ENCODE peak calls at places on chromosomes 13 and 19, in four cellular contexts. One of them, this sample, is unnamed.

GRCh38 chr13:91904597-91904996 is 506.2 kb downstream of the GPC5 start:
- DNase-seq in body of pancreas: no peak
- DNase-seq in GM12878: peak; percentile 16
- DNase-seq in A549: no peak
- DNase-seq in this sample: no peak

GRCh38 chr19:44684892-44685847 is 13.8 kb upstream of the CEACAM16 start:
- DNase-seq in body of pancreas: peak; percentile 46
- DNase-seq in GM12878: no peak
- DNase-seq in A549: peak; percentile 95
- DNase-seq in this sample: no peak

GRCh38 chr13:51267581-51267980 is 45.4 kb downstream of the FAM124A start:
- DNase-seq in body of pancreas: no peak
- DNase-seq in GM12878: no peak
- DNase-seq in A549: no peak
- DNase-seq in this sample: no peak

GRCh38 chr13:67632590-67632989 is 402.5 kb upstream of the PCDH9 start:
- DNase-seq in GM12878: no peak
- DNase-seq in body of pancreas: no peak
- DNase-seq in A549: no peak
- DNase-seq in this sample: no peak

GRCh38 chr19:23002690-23003422 is at the start of gene ZNF728:
- DNase-seq in GM12878: no peak
- DNase-seq in A549: no peak
- DNase-seq in body of pancreas: peak; percentile 46
- DNase-seq in this sample: no peak

GRCh38 chr13:99585609-99586008 is 84.3 kb downstream of the TM9SF2 start:
- DNase-seq in body of pancreas: no peak
- DNase-seq in GM12878: no peak
- DNase-seq in A549: no peak
- DNase-seq in this sample: no peak

GRCh38 chr19:8221161-8221560 is 12.0 kb downstream of the CERS4 start:
- DNase-seq in body of pancreas: no peak
- DNase-seq in GM12878: no peak
- DNase-seq in A549: no peak
- DNase-seq in this sample: no peak

GRCh38 chr13:95636853-95637252 is 7.7 kb downstream of the DZIP1 start:
- DNase-seq in GM12878: no peak
- DNase-seq in A549: no peak
- DNase-seq in body of pancreas: no peak
- DNase-seq in this sample: no peak

GRCh38 chr13:25659091-25659502 is 287.3 kb downstream of the ATP8A2 start:
- DNase-seq in body of pancreas: no peak
- DNase-seq in GM12878: no peak
- DNase-seq in A549: no peak
- DNase-seq in this sample: no peak

GRCh38 chr19:6906559-6906958 is 19.2 kb downstream of the ADGRE1 start:
- DNase-seq in body of pancreas: no peak
- DNase-seq in GM12878: no peak
- DNase-seq in A549: no peak
- DNase-seq in this sample: no peak

GRCh38 chr13:95420501-95420900 is 119.2 kb upstream of the ABCC4 start:
- DNase-seq in GM12878: no peak
- DNase-seq in A549: no peak
- DNase-seq in body of pancreas: no peak
- DNase-seq in this sample: no peak

GRCh38 chr19:30287259-30287658 is 84.9 kb upstream of the ZNF536 start:
- DNase-seq in body of pancreas: no peak
- DNase-seq in GM12878: no peak
- DNase-seq in A549: no peak
- DNase-seq in this sample: no peak

GRCh38 chr19:46124638-46125115 is at the start of gene IGFL3:
- DNase-seq in A549: no peak
- DNase-seq in GM12878: no peak
- DNase-seq in body of pancreas: no peak
- DNase-seq in this sample: no peak

GRCh38 chr19:51108805-51109146 is 567 bp upstream of the CTU1 start:
- DNase-seq in A549: no peak
- DNase-seq in GM12878: no peak
- DNase-seq in body of pancreas: no peak
- DNase-seq in this sample: no peak

GRCh38 chr19:51111606-51112005 is 3.4 kb upstream of the CTU1 start:
- DNase-seq in GM12878: no peak
- DNase-seq in A549: peak; percentile 64
- DNase-seq in body of pancreas: no peak
- DNase-seq in this sample: no peak

GRCh38 chr19:51110666-51110971 is 2.4 kb upstream of the CTU1 start:
- DNase-seq in GM12878: no peak
- DNase-seq in body of pancreas: no peak
- DNase-seq in A549: no peak
- DNase-seq in this sample: no peak

GRCh38 chr19:51107406-51108065 is 673 bp downstream of the CTU1 start:
- DNase-seq in GM12878: no peak
- DNase-seq in A549: peak; percentile 41
- DNase-seq in body of pancreas: no peak
- DNase-seq in this sample: no peak

DNA sequence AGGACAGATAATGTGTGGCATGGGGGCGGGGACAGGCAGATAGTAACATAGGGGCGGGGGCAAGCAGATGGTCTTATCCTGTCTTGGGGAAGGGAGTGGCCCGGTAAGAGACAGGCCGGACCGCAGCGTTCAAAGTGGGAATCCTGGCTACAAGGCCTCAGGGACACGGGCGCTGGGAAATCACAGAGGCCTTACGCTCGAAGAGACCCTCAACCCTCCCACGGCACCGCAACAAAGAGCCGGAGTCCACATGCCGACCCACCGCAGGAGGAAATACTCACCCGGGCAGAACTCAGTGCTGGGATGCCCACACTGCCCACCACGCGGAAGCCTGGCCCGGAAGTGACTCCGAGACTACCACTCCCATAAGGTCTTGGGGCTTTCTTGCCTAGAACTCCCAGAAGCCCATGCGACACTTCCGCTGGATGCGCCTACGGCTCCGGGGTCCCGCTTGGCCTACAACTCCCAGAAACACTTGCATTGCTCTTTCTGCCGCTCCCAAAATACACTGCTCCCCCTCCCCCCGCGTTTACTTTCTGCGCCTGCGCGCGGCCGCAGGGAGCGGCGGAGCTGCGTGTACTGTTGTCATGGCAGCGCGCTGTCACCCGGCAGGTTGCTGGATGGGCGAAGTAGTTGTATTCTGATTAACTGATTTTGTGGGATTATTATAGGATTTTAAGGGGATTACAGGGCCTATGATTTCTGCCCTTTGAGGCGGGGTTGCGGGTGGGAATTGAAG is at the start of gene CTU1:
- DNase-seq in GM12878: peak; percentile 97
- DNase-seq in A549: peak; percentile 98
- DNase-seq in body of pancreas: peak; percentile 99
- DNase-seq in this sample: peak; percentile 95
- TF ChIP-seq POLR2A in GM12878: peak; percentile 78
- TF ChIP-seq POLR2A in A549: peak; percentile 81
- TF ChIP-seq POLR2A in body of pancreas: peak; percentile 63
- TF ChIP-seq POLR2A in this sample: peak; percentile 26

GRCh38 chr19:55882626-55883025 is 46.3 kb downstream of the NLRP4 start:
- DNase-seq in A549: no peak
- DNase-seq in GM12878: no peak
- DNase-seq in body of pancreas: no peak
- DNase-seq in this sample: no peak
- H3K4me1 ChIP-seq in A549: no peaks in the 10 kb centered on the region
- H3K4me1 ChIP-seq in GM12878: no peaks in the 10 kb centered on the region
- H3K4me1 ChIP-seq in body of pancreas: no peaks in the 10 kb centered on the region
- H3K4me1 ChIP-seq in this sample: no peaks in the 10 kb centered on the region

GRCh38 chr13:35283856-35284255 is 192.6 kb downstream of the MAB21L1 start:
- DNase-seq in A549: no peak
- DNase-seq in body of pancreas: no peak
- DNase-seq in GM12878: no peak
- DNase-seq in this sample: no peak

GRCh38 chr13:35278917-35279316 is 197.6 kb downstream of the MAB21L1 start:
- DNase-seq in GM12878: no peak
- DNase-seq in body of pancreas: no peak
- DNase-seq in A549: no peak
- DNase-seq in this sample: no peak

GRCh38 chr13:35279500-35279899 is 197.0 kb downstream of the MAB21L1 start:
- DNase-seq in body of pancreas: no peak
- DNase-seq in A549: no peak
- DNase-seq in GM12878: no peak
- DNase-seq in this sample: no peak
- TF ChIP-seq POLR2A in body of pancreas: no peak
- TF ChIP-seq POLR2A in A549: no peak
- TF ChIP-seq POLR2A in GM12878: no peak
- TF ChIP-seq POLR2A in this sample: no peak

GRCh38 chr19:39698535-39698934 is 5.7 kb upstream of the LGALS14 start:
- DNase-seq in A549: no peak
- DNase-seq in GM12878: no peak
- DNase-seq in body of pancreas: no peak
- DNase-seq in this sample: no peak

GRCh38 chr19:39692822-39693221 is 11.5 kb upstream of the LGALS14 start:
- DNase-seq in A549: no peak
- DNase-seq in GM12878: no peak
- DNase-seq in body of pancreas: no peak
- DNase-seq in this sample: no peak

GRCh38 chr19:39695759-39696158 is 8.5 kb upstream of the LGALS14 start:
- DNase-seq in A549: no peak
- DNase-seq in GM12878: no peak
- DNase-seq in body of pancreas: no peak
- DNase-seq in this sample: no peak

GRCh38 chr19:39692166-39692565 is 12.1 kb upstream of the LGALS14 start:
- DNase-seq in A549: no peak
- DNase-seq in GM12878: no peak
- DNase-seq in body of pancreas: peak; percentile 58
- DNase-seq in this sample: no peak

DNA sequence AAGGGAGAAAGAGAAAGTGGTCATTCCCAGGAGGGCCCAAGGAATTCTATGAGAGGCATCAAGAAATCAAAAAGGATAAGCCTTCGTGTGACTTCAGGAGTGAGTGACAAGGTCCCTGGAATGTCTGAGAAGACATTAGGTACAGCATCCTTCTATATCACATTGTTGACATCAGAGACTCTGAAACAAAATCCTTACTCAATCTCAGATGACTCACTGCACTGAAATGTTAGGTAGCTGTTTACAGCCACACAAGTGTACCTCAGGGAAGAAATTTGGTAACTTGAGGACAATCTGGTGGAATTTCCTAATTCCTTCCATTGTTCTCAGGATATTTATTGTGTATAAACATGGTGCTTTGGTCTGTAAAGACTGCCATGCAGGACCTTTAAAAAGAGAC is 7.9 kb upstream of the LGALS14 start:
- DNase-seq in body of pancreas: no peak
- DNase-seq in A549: no peak
- DNase-seq in GM12878: no peak
- DNase-seq in this sample: no peak
- H3K4me1 ChIP-seq in body of pancreas: no peaks in the 10 kb centered on the region
- H3K4me1 ChIP-seq in A549: no peaks in the 10 kb centered on the region
- H3K4me1 ChIP-seq in GM12878: peaks cover 49% of the 10 kb centered on the region
- H3K4me1 ChIP-seq in this sample: no peaks in the 10 kb centered on the region

GRCh38 chr19:48933382-48933932 is at the start of gene DHDH:
- DNase-seq in A549: peak; percentile 88
- DNase-seq in body of pancreas: peak; percentile 87
- DNase-seq in GM12878: peak; percentile 26
- DNase-seq in this sample: no peak
- TF ChIP-seq POLR2A in A549: peak; percentile 61
- TF ChIP-seq POLR2A in body of pancreas: peak; percentile 13
- TF ChIP-seq POLR2A in GM12878: peak; percentile 70
- TF ChIP-seq POLR2A in this sample: no peak

GRCh38 chr19:13847900-13848677 is 28.8 kb upstream of the NANOS3 start:
- DNase-seq in A549: no peak
- DNase-seq in GM12878: no peak
- DNase-seq in body of pancreas: no peak
- DNase-seq in this sample: no peak
- H3K4me1 ChIP-seq in A549: peaks cover 83% of the 10 kb centered on the region
- H3K4me1 ChIP-seq in GM12878: peaks cover 39% of the 10 kb centered on the region
- H3K4me1 ChIP-seq in body of pancreas: peaks cover 67% of the 10 kb centered on the region
- H3K4me1 ChIP-seq in this sample: peaks cover 65% of the 10 kb centered on the region

GRCh38 chr13:57045816-57046691 is 94.7 kb upstream of the PRR20A start:
- DNase-seq in GM12878: no peak
- DNase-seq in A549: no peak
- DNase-seq in body of pancreas: no peak
- DNase-seq in this sample: no peak
- TF ChIP-seq POLR2A in GM12878: no peak
- TF ChIP-seq POLR2A in A549: no peak
- TF ChIP-seq POLR2A in body of pancreas: no peak
- TF ChIP-seq POLR2A in this sample: no peak

GRCh38 chr19:16429759-16430091 is 42.0 kb downstream of the EPS15L1 start:
- DNase-seq in A549: no peak
- DNase-seq in body of pancreas: no peak
- DNase-seq in GM12878: no peak
- DNase-seq in this sample: no peak

GRCh38 chr19:16435999-16436650 is 35.6 kb downstream of the EPS15L1 start:
- DNase-seq in GM12878: no peak
- DNase-seq in A549: no peak
- DNase-seq in body of pancreas: no peak
- DNase-seq in this sample: no peak

GRCh38 chr19:16436780-16437179 is 35.0 kb downstream of the EPS15L1 start:
- DNase-seq in A549: no peak
- DNase-seq in GM12878: no peak
- DNase-seq in body of pancreas: no peak
- DNase-seq in this sample: no peak

GRCh38 chr19:16435238-16435911 is 36.4 kb downstream of the EPS15L1 start:
- DNase-seq in A549: no peak
- DNase-seq in GM12878: no peak
- DNase-seq in body of pancreas: peak; percentile 62
- DNase-seq in this sample: no peak

DNA sequence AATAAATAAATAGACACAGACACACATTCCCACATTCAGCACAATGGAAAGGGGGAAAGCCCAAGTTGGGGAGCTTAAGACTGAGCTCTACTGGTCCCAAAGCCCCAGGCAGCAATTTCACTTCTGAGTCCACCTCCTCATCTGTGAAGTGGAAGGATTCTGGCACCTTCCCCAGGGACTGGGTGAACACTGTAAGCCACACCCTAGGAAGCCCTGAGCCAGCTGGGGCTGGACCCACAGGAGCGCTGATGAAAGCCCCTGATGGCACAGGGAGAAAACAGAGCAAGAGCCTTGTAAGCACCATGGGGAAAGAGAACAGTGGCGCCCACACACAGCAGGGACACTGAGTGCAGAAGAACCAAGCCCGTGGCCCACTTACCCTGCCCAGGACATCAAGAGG is 37.8 kb downstream of the EPS15L1 start:
- DNase-seq in A549: no peak
- DNase-seq in GM12878: no peak
- DNase-seq in body of pancreas: no peak
- DNase-seq in this sample: no peak
- H3K4me1 ChIP-seq in A549: no peaks in the 10 kb centered on the region
- H3K4me1 ChIP-seq in GM12878: peaks cover 21% of the 10 kb centered on the region
- H3K4me1 ChIP-seq in body of pancreas: no peaks in the 10 kb centered on the region
- H3K4me1 ChIP-seq in this sample: peaks cover 4% of the 10 kb centered on the region